ENCODE peak calls at places on chromosome 1, in four cellular contexts. X is foreskin fibroblast, D is ACHN, V is osteoblast. P is an unnamed sample.

GRCh38 chr1:175338447-175339135 is 146.0 kb upstream of the KIAA0040 start:
- DNase-seq in X (no peak), D (peak; percentile 12), V (no peak), P (peak; percentile 63)

GRCh38 chr1:118479351-118479750 is 294.3 kb upstream of the SPAG17 start:
- DNase-seq in X (no peak), D (no peak), V (no peak), P (no peak)

GRCh38 chr1:147669475-147670318 is 627 bp downstream of the ACP6 start:
- DNase-seq in X (peak; percentile 74), D (peak; percentile 65), V (peak; percentile 83), P (no peak)

GRCh38 chr1:54273092-54273836 is 73.3 kb downstream of the MRPL37 start:
- DNase-seq in X (peak; percentile 94), D (peak; percentile 85), V (no peak), P (no peak)

GRCh38 chr1:17922833-17923232 is 167.7 kb downstream of the ACTL8 start:
- DNase-seq in X (peak; percentile 13), D (peak; percentile 41), V (no peak), P (no peak)

GRCh38 chr1:96845464-96845863 is 123.9 kb downstream of the PTBP2 start:
- DNase-seq in X (no peak), D (peak; percentile 21), V (peak; percentile 31), P (no peak)

GRCh38 chr1:182113879-182114626 is 52.5 kb upstream of the ZNF648 start:
- DNase-seq in X (no peak), D (no peak), V (no peak), P (no peak)

GRCh38 chr1:70436617-70437236 is 25.7 kb downstream of the CTH start:
- DNase-seq in X (peak; percentile 79), D (peak; percentile 28), V (no peak), P (no peak)

GRCh38 chr1:37561794-37562132 is 5.0 kb downstream of the DNALI1 start:
- DNase-seq in X (peak; percentile 73), D (peak; percentile 12), V (peak; percentile 78), P (no peak)

GRCh38 chr1:182791464-182792179 is 2.0 kb downstream of the NPL start:
- DNase-seq in X (no peak), D (no peak), V (no peak), P (no peak)

GRCh38 chr1:184463680-184464079 is 76.9 kb downstream of the C1orf21 start:
- DNase-seq in X (no peak), D (no peak), V (no peak), P (no peak)

GRCh38 chr1:25433389-25434186 is 2.9 kb downstream of the MACO1 start:
- DNase-seq in X (no peak), D (no peak), V (peak; percentile 85), P (no peak)

GRCh38 chr1:20342294-20343148 is 51.8 kb downstream of the VWA5B1 start:
- DNase-seq in X (no peak), D (no peak), V (peak; percentile 34), P (no peak)

GRCh38 chr1:78728359-78728758 is 78.7 kb downstream of the IFI44 start:
- DNase-seq in X (no peak), D (no peak), V (no peak), P (no peak)

GRCh38 chr1:180117764-180118116 is 36.9 kb upstream of the QSOX1 start:
- DNase-seq in X (peak; percentile 90), D (peak; percentile 22), V (peak; percentile 82), P (no peak)

GRCh38 chr1:1808206-1808605 is 29.9 kb upstream of the NADK start:
- DNase-seq in X (no peak), D (no peak), V (no peak), P (no peak)

GRCh38 chr1:43587594-43587993 is 56.9 kb downstream of the PTPRF start:
- DNase-seq in X (peak; percentile 93), D (no peak), V (peak; percentile 95), P (no peak)

GRCh38 chr1:1272341-1273151 is 1.1 kb downstream of the UBE2J2 start:
- DNase-seq in X (no peak), D (no peak), V (no peak), P (no peak)

GRCh38 chr1:247241687-247242086 is 14.2 kb upstream of the VN1R5 start:
- DNase-seq in X (no peak), D (peak; percentile 17), V (peak; percentile 78), P (no peak)

GRCh38 chr1:106268070-106268469 is 788.4 kb upstream of the PRMT6 start:
- DNase-seq in X (no peak), D (peak; percentile 22), V (no peak), P (no peak)

GRCh38 chr1:245155186-245156040 is 628 bp downstream of the KIF26B start:
- DNase-seq in X (peak; percentile 53), D (peak; percentile 63), V (peak; percentile 91), P (no peak)

GRCh38 chr1:16155537-16156410 is at the start of gene EPHA2:
- DNase-seq in X (peak; percentile 92), D (peak; percentile 93), V (peak; percentile 98), P (no peak)

GRCh38 chr1:89687254-89687653 is 54.3 kb downstream of the LRRC8C start:
- DNase-seq in X (peak; percentile 56), D (no peak), V (no peak), P (no peak)

GRCh38 chr1:29584816-29585600 is 348.7 kb downstream of the PTPRU start:
- DNase-seq in X (no peak), D (no peak), V (peak; percentile 80), P (no peak)

GRCh38 chr1:63912643-63913042 is 138.8 kb downstream of the ROR1 start:
- DNase-seq in X (no peak), D (no peak), V (no peak), P (no peak)

GRCh38 chr1:178727014-178727895 is 2.2 kb downstream of the RALGPS2 start:
- DNase-seq in X (peak; percentile 15), D (peak; percentile 7), V (no peak), P (no peak)

GRCh38 chr1:44485229-44485932 is 80.3 kb downstream of the RNF220 start:
- DNase-seq in X (peak; percentile 83), D (no peak), V (peak; percentile 81), P (no peak)

GRCh38 chr1:171397851-171398469 is 84.0 kb downstream of the FMO4 start:
- DNase-seq in X (no peak), D (no peak), V (no peak), P (no peak)

GRCh38 chr1:6205849-6206845 is at the start of gene RNF207:
- DNase-seq in X (peak; percentile 68), D (peak; percentile 75), V (peak; percentile 97), P (peak; percentile 71)

GRCh38 chr1:226309398-226310122 is 596 bp upstream of the LIN9 start:
- DNase-seq in X (peak; percentile 70), D (peak; percentile 33), V (peak; percentile 83), P (no peak)

GRCh38 chr1:192668434-192668983 is 32.6 kb downstream of the RGS13 start:
- DNase-seq in X (peak; percentile 48), D (no peak), V (no peak), P (no peak)

GRCh38 chr1:183739640-183740385 is 65.1 kb upstream of the RGL1 start:
- DNase-seq in X (no peak), D (no peak), V (no peak), P (no peak)

GRCh38 chr1:214281902-214282695 is 1.1 kb downstream of the SMYD2 start:
- DNase-seq in X (peak; percentile 86), D (peak; percentile 81), V (peak; percentile 87), P (no peak)